ENCODE peak calls at places on chromosomes 2 and 18, in four cellular contexts. P, F, K and M are unnamed samples.

GRCh38 chr18:13183790-13184189 is 34.8 kb upstream of the LDLRAD4 start:
- DNase-seq in K (no peak), P (no peak), F (no peak), M (no peak)

GRCh38 chr2:55917117-55917516 is 6.5 kb downstream of the EFEMP1 start:
- DNase-seq in P (no peak), K (peak; percentile 37), F (no peak), M (no peak)

GRCh38 chr2:54757496-54757895 is 34.0 kb downstream of the EML6 start:
- DNase-seq in F (peak; percentile 62), P (no peak), K (peak; percentile 29), M (peak; percentile 54)

GRCh38 chr2:3338360-3338759 is 39.3 kb downstream of the EIPR1 start:
- DNase-seq in P (no peak), K (no peak), F (no peak), M (no peak)

GRCh38 chr2:69177063-69177771 is 164.2 kb downstream of the ANTXR1 start:
- DNase-seq in K (no peak), F (peak; percentile 95), P (peak; percentile 61), M (peak; percentile 70)

GRCh38 chr18:56967032-56967431 is 179.9 kb upstream of the BOD1L2 start:
- DNase-seq in K (no peak), P (no peak), F (no peak), M (peak; percentile 33)

GRCh38 chr18:47050468-47050867 is 15.0 kb upstream of the ELOA2 start:
- DNase-seq in P (peak; percentile 57), K (peak; percentile 55), F (peak; percentile 68), M (peak; percentile 66)

GRCh38 chr18:35917043-35917442 is 55.4 kb upstream of the RMP24 start:
- DNase-seq in K (no peak), P (no peak), F (no peak), M (peak; percentile 33)

GRCh38 chr2:201235865-201236811 is 24.2 kb upstream of the CASP8 start:
- DNase-seq in P (peak; percentile 77), F (peak; percentile 87), K (peak; percentile 80), M (peak; percentile 86)

GRCh38 chr18:22348521-22349316 is 69.0 kb downstream of the CTAGE1 start:
- DNase-seq in K (no peak), F (peak; percentile 66), P (peak; percentile 68), M (peak; percentile 80)

GRCh38 chr2:63654959-63655358 is 66.2 kb downstream of the MDH1 start:
- DNase-seq in P (no peak), F (peak; percentile 77), K (no peak), M (no peak)

GRCh38 chr18:8607776-8608682 is 1.2 kb upstream of the RAB12 start:
- DNase-seq in K (no peak), F (peak; percentile 45), P (no peak), M (no peak)

GRCh38 chr2:206797376-206797775 is 32.0 kb downstream of the FASTKD2 start:
- DNase-seq in P (no peak), K (no peak), F (no peak), M (no peak)

GRCh38 chr2:186256540-186256939 is 229.5 kb upstream of the ZC3H15 start:
- DNase-seq in K (peak; percentile 47), F (peak; percentile 56), P (peak; percentile 42), M (peak; percentile 66)

GRCh38 chr18:34529358-34530335 is 180.5 kb upstream of the DTNA start:
- DNase-seq in F (no peak), K (no peak), P (no peak), M (no peak)

GRCh38 chr18:3605562-3606443 is 155.8 kb downstream of the TGIF1 start:
- DNase-seq in K (no peak), P (peak; percentile 19), F (peak; percentile 80), M (peak; percentile 42)

GRCh38 chr2:37414470-37414949 is 70.1 kb downstream of the QPCT start:
- DNase-seq in F (peak; percentile 85), P (peak; percentile 74), K (peak; percentile 75), M (peak; percentile 78)

GRCh38 chr2:85266424-85267041 is 61.3 kb downstream of the TGOLN2 start:
- DNase-seq in F (peak; percentile 68), P (peak; percentile 86), K (peak; percentile 57), M (peak; percentile 94)

DNA sequence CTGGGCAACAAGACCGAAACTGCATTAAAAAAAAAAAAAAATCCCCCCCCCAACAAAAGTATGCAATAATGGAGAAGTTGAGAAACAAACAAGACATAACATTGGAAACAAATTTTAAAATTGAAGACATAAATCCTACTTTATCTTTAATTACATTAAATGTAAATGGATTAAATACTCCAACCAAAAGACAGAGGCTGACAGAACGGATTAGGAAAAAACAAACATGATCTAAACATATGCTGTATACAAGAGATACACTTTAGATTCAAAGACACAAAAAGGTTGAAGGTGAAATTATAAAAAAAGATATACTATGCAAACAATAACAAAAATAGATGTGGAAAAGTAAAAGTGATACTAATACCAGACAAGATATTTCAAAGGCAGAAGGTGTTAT is 350.8 kb upstream of the RGPD4 start:
- DNase-seq in K (no peak), F (no peak), P (no peak), M (no peak)
- H3F3A ChIP-seq in K (no peaks in the 10 kb centered on the region), F (no peaks in the 10 kb centered on the region), P (no peaks in the 10 kb centered on the region), M (no peaks in the 10 kb centered on the region)

GRCh38 chr2:39918886-39919285 is 139.8 kb upstream of the THUMPD2 start:
- DNase-seq in F (no peak), P (no peak), K (no peak), M (no peak)

GRCh38 chr2:39919511-39920317 is 140.7 kb upstream of the THUMPD2 start:
- DNase-seq in K (no peak), F (no peak), P (no peak), M (no peak)

GRCh38 chr2:39925312-39925711 is 146.3 kb upstream of the THUMPD2 start:
- DNase-seq in F (no peak), K (no peak), P (no peak), M (no peak)

GRCh38 chr2:39920318-39920775 is 141.3 kb upstream of the THUMPD2 start:
- DNase-seq in K (no peak), P (no peak), F (no peak), M (peak; percentile 14)

DNA sequence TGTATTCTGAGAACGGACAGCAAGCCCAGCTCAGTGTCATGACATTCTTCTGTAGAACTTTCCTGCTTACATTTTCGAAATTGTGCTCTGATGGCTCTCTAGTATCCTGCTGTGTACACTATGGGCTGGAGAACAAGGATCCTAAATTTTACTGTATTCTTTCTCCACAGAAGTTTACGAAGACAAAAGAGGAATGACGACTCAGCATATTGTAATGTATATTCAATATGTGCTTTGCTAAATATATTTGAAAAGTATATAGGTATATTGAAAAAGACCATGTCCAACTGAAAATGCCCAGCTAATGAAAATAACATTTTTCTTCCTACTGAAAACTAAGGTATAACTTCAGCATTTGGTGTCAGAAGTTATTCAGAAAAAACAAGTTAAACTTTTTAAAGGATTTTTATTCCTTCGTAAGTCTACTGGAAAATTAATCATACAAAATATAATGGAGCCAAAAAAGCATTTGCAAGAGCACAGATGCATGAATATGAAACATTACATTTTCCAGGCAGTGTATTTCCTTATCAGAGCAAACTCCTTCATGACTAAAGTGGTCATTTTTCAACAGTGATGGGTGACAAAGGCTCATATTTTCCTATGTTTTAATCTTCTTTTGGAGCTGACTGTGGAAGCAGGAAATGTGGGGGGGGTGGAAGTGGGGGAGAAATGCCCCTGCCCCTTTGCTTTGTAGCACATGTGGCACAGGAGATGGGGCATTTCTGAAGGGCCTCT is 143.8 kb upstream of the THUMPD2 start:
- DNase-seq in K (no peak), F (no peak), P (no peak), M (no peak)
- H3F3A ChIP-seq in K (no peaks in the 10 kb centered on the region), F (no peaks in the 10 kb centered on the region), P (no peaks in the 10 kb centered on the region), M (no peaks in the 10 kb centered on the region)

DNA sequence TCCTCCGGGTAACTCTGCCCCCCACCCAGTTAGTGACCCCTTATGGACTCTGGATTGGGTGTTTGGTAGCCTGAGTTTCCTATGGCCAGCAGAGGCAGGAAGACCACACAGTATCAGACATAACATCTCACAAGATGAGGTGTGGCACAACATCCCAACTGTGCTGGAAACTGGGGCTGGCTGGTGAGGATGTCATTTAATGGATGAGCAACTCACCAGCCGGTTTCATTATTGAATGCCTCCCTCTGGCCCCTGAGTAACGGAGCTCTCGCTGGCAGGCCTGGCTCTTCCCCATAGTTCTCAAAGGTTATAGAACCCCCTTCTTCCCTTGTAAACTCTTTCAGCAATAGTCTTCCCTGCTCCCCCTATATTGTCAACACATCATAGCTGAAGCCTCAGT is 195.0 kb downstream of the BCL11A start:
- DNase-seq in P (no peak), K (no peak), F (no peak), M (no peak)
- H3F3A ChIP-seq in P (no peaks in the 10 kb centered on the region), K (peaks cover 26% of the 10 kb centered on the region), F (no peaks in the 10 kb centered on the region), M (no peaks in the 10 kb centered on the region)

GRCh38 chr2:101699191-101699938 is 1.9 kb downstream of the MAP4K4 start:
- DNase-seq in F (peak; percentile 55), P (peak; percentile 35), K (no peak), M (no peak)

GRCh38 chr2:101698419-101699190 is 1.1 kb downstream of the MAP4K4 start:
- DNase-seq in P (no peak), K (no peak), F (peak; percentile 62), M (peak; percentile 32)

GRCh38 chr2:101697794-101698418 is 399 bp downstream of the MAP4K4 start:
- DNase-seq in F (peak; percentile 64), P (peak; percentile 68), K (no peak), M (peak; percentile 23)

GRCh38 chr2:101697124-101697793 is at the start of gene MAP4K4:
- DNase-seq in F (peak; percentile 91), K (peak; percentile 74), P (peak; percentile 84), M (peak; percentile 83)

DNA sequence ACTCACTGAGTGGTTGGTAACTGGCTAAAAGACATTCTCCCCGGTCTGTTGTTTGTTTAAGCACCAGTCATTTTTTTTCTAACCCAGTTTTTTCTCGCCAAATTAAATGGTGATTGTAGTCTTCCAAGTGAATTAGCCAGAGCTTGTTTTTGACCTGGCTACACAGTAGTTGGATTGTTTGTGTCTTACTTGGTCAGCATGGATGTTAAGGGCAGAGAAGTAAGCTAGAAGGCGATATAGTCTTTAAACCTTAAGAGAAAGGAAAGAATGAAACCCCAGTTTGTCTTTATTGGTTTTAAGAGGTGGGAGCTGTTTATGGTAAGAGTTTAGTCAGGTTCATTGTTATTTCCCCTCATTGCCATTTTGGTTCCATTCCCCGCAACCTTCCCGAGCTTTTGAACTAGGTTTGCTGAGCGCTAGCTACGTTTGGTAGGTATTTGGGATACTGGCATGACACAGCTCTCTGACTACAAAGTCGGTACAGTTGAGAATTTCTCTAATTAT is 2.5 kb downstream of the MAP4K4 start:
- DNase-seq in P (no peak), K (no peak), F (peak; percentile 64), M (peak; percentile 36)
- H3F3A ChIP-seq in P (peaks cover 24% of the 10 kb centered on the region), K (peaks cover 8% of the 10 kb centered on the region), F (peaks cover 59% of the 10 kb centered on the region), M (peaks cover 8% of the 10 kb centered on the region)